ENCODE peak calls at places on chromosomes 12 and 14, in five cellular contexts. C is gastrocnemius medialis; Y is CD4-positive, alpha-beta T cell; B is testis; T is adrenal gland. E is an unnamed sample.

GRCh38 chr12:64229240-64229639 is 7.1 kb upstream of the KICS2 start:
- DNase-seq in C (no peak), Y (no peak), B (no peak), T (no peak), E (no peak)

GRCh38 chr12:13968281-13968680 is 13.1 kb downstream of the GRIN2B start:
- DNase-seq in C (no peak), Y (no peak), B (no peak), T (no peak), E (no peak)

GRCh38 chr14:100062602-100063001 is 2.6 kb upstream of the EVL start:
- DNase-seq in C (no peak), Y (no peak), B (no peak), T (no peak), E (no peak)

GRCh38 chr14:94367896-94368590 is 20.4 kb downstream of the SERPINA1 start:
- DNase-seq in C (no peak), Y (no peak), B (no peak), T (no peak), E (no peak)

GRCh38 chr14:37369446-37369845 is 171.7 kb downstream of the MIPOL1 start:
- DNase-seq in C (no peak), Y (no peak), B (no peak), T (no peak), E (no peak)

GRCh38 chr12:87274594-87275245 is 754.5 kb downstream of the C12orf50 start:
- DNase-seq in C (no peak), Y (no peak), B (no peak), T (no peak), E (no peak)

GRCh38 chr14:31536201-31536960 is 24.8 kb upstream of the NUBPL start:
- DNase-seq in C (no peak), Y (no peak), B (no peak), T (no peak), E (no peak)

GRCh38 chr12:93107514-93107942 is 178.4 kb upstream of the EEA1 start:
- DNase-seq in C (no peak), Y (no peak), B (no peak), T (no peak), E (no peak)

GRCh38 chr14:64109821-64110554 is 184.2 kb downstream of the ESR2 start:
- DNase-seq in C (no peak), Y (no peak), B (no peak), T (no peak), E (no peak)

GRCh38 chr12:63874897-63875296 is 30.4 kb downstream of the SRGAP1 start:
- DNase-seq in C (no peak), Y (no peak), B (no peak), T (no peak), E (no peak)

DNA sequence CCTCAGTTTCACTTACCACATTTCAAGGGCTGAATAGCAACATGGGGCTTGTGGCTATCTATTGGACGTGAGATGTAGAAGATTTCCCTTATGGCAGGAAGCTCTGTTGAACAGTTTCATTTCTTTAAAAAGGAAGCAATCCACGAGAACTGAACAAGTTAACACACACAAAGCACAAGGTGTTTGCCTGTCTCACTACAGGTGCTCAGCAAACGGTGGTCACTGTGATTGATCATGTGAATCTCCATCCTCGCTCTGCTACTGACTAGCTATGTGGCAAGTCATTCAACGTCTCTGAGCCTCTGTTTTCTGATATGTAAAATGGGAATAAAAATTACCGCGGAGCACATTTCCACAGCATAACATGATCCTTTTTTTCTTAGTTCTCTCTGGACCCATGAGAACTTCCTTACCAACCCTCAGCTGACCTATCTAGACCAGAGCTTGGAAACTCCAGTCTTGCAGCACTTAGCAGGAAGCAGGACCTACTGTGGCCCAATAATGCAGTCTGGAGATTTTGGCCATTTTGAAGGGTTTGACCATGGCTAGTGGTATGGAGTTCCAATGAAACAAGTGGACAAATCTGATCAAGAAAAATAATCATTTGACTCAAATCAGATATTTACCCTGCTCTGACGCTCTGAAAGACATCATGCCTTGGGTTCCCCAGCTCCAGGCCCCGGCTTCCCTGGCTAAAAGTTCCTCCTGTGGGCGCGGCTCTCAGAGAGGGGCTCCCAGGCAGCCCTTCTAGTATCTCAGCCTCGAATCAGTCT is 278.8 kb downstream of the ZFP36L1 start:
- DNase-seq in C (no peak), Y (no peak), B (no peak), T (no peak), E (no peak)
- H3K27ac ChIP-seq in C (no peak overlapping the region), Y (no peak overlapping the region), B (no peak overlapping the region), T (no peak overlapping the region), E (no peak overlapping the region)

DNA sequence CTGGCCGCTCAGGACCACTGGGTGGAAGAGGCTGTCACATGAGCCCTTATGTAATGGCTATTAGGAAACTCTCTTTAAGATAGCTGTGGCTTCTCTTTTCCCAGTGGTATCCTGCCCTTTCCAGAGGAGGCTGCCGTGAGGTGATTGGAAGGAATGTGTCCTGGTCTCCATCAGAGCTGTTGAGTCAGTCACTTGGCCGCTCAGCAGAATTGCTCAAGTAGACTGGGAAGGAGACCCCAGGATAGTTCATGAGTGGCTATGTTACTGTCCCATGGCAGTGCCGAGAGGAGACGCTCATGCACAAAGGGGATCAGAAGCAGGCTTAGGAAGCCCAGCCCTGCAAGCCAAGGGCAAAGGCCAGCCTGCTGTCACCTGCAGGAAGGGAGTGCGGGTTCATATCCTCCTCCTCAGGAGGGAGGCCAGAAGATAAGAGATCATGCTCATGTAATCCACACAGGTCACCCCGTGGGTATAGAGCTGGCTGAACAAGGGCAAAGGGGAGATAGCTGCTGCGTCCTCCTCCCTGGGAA is 136.9 kb upstream of the MAX start:
- DNase-seq in C (no peak), Y (no peak), B (no peak), T (peak; percentile 19), E (peak; percentile 25)
- H3K27ac ChIP-seq in C (no peak overlapping the region), Y (no peak overlapping the region), B (peak overlapping the region; percentile 45), T (no peak overlapping the region), E (peak overlapping the region; percentile 95)

DNA sequence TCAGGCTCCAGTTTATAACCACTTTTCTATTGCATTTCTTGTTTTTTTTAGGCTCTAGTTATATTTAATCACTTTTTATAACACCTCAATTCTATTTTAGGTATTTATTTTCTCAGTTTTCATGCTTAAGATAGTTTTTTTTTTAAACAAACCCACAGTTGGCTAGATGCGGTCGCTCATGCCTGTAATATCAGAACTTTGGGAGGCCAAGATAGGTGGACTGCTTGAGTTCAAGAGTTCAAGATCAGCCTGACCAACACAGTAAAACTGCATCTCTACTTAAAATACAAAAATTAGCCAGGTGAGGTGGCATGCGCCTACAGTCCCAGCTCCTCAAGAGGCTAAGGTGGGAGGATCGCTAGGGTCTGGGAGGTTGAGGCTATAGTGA is 93.0 kb downstream of the PPP1R12A start:
- DNase-seq in C (no peak), Y (no peak), B (no peak), T (no peak), E (no peak)
- H3K27ac ChIP-seq in C (peak overlapping the region; percentile 3), Y (no peak overlapping the region), B (peak overlapping the region; percentile 15), T (no peak overlapping the region), E (no peak overlapping the region)

GRCh38 chr12:83172441-83172840 is 485.7 kb downstream of the TMTC2 start:
- DNase-seq in C (no peak), Y (no peak), B (no peak), T (no peak), E (no peak)

GRCh38 chr12:83168756-83169155 is 482.1 kb downstream of the TMTC2 start:
- DNase-seq in C (no peak), Y (no peak), B (no peak), T (no peak), E (no peak)

DNA sequence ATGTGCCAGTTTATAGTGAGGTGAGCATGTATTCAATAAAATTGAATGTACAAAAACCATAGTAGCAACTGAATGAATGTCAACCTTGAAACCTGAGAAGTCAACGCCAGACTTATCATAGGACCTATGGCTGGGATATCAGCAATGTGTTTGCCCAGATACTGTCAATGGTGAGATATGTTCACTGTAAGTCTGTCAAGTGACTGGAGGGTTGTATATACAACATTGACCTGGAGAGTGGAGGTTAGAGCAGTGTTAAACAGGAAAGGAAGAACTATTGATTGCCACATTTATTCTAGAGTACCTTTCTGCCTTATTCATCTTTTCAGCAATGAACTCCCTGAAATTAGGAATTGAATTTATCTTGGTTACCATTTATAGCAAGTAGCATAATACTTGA is 486.5 kb downstream of the TMTC2 start:
- DNase-seq in C (no peak), Y (no peak), B (no peak), T (no peak), E (no peak)
- H3K27ac ChIP-seq in C (no peak overlapping the region), Y (no peak overlapping the region), B (no peak overlapping the region), T (no peak overlapping the region), E (no peak overlapping the region)

DNA sequence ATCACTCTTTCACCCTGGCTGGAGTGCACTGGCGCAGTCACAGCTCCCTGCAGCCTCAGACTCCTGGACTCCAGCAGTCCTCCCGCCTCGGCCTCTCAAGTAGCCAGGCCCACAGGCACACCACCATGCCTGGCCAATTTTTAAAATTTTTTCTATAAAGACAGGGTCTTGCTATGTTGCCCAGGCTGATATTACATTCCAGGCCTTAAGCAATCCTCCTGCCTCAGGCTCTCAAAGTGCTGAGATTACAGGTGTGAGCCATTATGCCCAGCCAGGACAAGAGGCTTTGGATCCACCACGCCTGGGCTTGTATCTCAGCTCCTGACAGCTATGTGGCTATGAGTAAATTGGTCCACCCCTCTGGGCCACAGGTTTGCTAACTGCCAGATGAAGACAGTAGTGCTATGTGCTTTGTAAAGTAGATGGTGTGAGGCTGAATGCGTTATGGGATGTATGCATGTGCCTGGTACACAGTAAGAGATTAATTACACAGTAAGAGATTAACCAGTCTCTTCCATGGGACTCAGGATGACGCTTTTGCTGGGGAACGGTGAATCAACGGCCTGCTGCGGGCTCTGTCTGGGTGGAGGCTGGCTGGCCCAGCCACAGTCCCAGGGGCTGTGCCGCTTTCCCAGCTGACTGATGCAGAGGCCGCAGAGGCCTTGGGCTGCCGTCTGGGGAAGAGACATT is 53.3 kb upstream of the NCOR2 start:
- DNase-seq in C (no peak), Y (no peak), B (no peak), T (no peak), E (peak; percentile 97)
- H3K27ac ChIP-seq in C (no peak overlapping the region), Y (no peak overlapping the region), B (peak overlapping the region; percentile 54), T (peak overlapping the region; percentile 81), E (peak overlapping the region; percentile 87)

DNA sequence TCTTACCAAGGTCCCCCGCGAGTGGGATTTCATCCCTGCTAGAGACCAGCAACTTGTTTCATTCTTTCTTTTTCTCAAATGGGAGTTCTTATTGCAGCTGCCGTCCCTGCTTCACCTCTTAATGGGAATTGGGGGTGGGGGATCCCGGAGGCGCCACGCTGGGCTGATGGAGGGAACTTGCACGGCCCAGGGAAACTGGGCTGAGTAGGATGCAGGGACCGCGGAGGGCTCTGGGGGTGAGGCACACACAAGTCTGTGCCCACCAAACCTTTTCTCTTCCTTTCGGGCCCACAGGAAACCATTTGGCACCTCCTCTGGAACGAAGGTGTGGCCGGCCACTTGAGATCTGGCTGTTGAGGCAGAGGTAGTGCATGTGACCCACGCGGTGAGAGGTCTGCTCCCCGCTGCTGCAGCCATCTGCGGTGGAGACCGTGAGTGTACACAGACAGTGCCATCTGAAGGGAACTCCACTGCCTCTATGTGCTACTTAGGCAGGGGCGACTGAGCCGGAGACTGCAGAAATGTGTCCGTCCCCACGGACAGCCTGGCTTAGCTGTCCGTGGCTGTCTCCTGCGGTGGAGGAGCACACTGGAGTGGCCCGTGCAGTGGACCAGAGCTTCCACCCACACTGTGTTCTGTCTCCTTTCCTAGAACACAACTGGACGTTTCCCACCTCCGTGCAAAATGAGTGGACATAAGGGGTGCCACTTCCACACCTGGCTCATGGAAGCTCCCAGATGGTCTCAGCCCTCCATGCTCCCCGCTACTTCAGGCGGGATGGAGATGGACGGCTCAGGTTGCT is 42.1 kb upstream of the TESC start:
- DNase-seq in C (no peak), Y (no peak), B (no peak), T (no peak), E (no peak)
- H3K27ac ChIP-seq in C (no peak overlapping the region), Y (no peak overlapping the region), B (no peak overlapping the region), T (no peak overlapping the region), E (no peak overlapping the region)

GRCh38 chr14:54567224-54567633 is 301 bp downstream of the SAMD4A start:
- DNase-seq in C (no peak), Y (no peak), B (peak; percentile 33), T (no peak), E (peak; percentile 69)
- H3K27ac ChIP-seq in C (peak overlapping the region; percentile 100), Y (no peak overlapping the region), B (peak overlapping the region; percentile 98), T (peak overlapping the region; percentile 96), E (peak overlapping the region; percentile 85)

E was measured in osteoblast.